ENCODE peak calls at places on chromosomes 5 and 9, in ten cellular contexts. One of them, this sample, is unnamed.

GRCh38 chr5:136133416-136134383 is 1.1 kb downstream of the SMAD5 start:
- DNase-seq in heart left ventricle: peak; percentile 51
- DNase-seq in RWPE1: peak; percentile 60
- DNase-seq in transverse colon: peak; percentile 66
- DNase-seq in adrenal gland: peak; percentile 70
- DNase-seq in stomach: peak; percentile 68
- DNase-seq in fibroblast of lung: peak; percentile 74
- DNase-seq in ovary: peak; percentile 63
- DNase-seq in right lobe of liver: peak; percentile 26
- DNase-seq in effector memory CD4-positive, alpha-beta T cell: no peak
- DNase-seq in this sample: no peak

GRCh38 chr5:137069358-137069757 is 429.8 kb downstream of the SPOCK1 start:
- DNase-seq in heart left ventricle: no peak
- DNase-seq in RWPE1: no peak
- DNase-seq in transverse colon: no peak
- DNase-seq in adrenal gland: no peak
- DNase-seq in stomach: no peak
- DNase-seq in fibroblast of lung: no peak
- DNase-seq in ovary: no peak
- DNase-seq in right lobe of liver: no peak
- DNase-seq in effector memory CD4-positive, alpha-beta T cell: no peak
- DNase-seq in this sample: no peak

GRCh38 chr5:62369039-62369438 is 34.7 kb downstream of the DIMT1 start:
- DNase-seq in heart left ventricle: no peak
- DNase-seq in RWPE1: no peak
- DNase-seq in transverse colon: no peak
- DNase-seq in adrenal gland: no peak
- DNase-seq in stomach: no peak
- DNase-seq in fibroblast of lung: no peak
- DNase-seq in ovary: no peak
- DNase-seq in right lobe of liver: no peak
- DNase-seq in effector memory CD4-positive, alpha-beta T cell: no peak
- DNase-seq in this sample: no peak

GRCh38 chr5:131997026-131997726 is 14.3 kb downstream of the ACSL6 start:
- DNase-seq in heart left ventricle: no peak
- DNase-seq in RWPE1: no peak
- DNase-seq in transverse colon: no peak
- DNase-seq in adrenal gland: no peak
- DNase-seq in stomach: no peak
- DNase-seq in fibroblast of lung: no peak
- DNase-seq in ovary: no peak
- DNase-seq in right lobe of liver: no peak
- DNase-seq in effector memory CD4-positive, alpha-beta T cell: no peak
- DNase-seq in this sample: no peak

GRCh38 chr5:57216714-57217113 is 42.9 kb downstream of the GPBP1 start:
- DNase-seq in heart left ventricle: no peak
- DNase-seq in RWPE1: peak; percentile 73
- DNase-seq in transverse colon: no peak
- DNase-seq in adrenal gland: no peak
- DNase-seq in stomach: no peak
- DNase-seq in fibroblast of lung: peak; percentile 75
- DNase-seq in ovary: no peak
- DNase-seq in right lobe of liver: no peak
- DNase-seq in effector memory CD4-positive, alpha-beta T cell: no peak
- DNase-seq in this sample: no peak

GRCh38 chr9:971901-972511 is 4.4 kb upstream of the DMRT3 start:
- DNase-seq in heart left ventricle: no peak
- DNase-seq in RWPE1: peak; percentile 32
- DNase-seq in transverse colon: peak; percentile 46
- DNase-seq in adrenal gland: no peak
- DNase-seq in stomach: no peak
- DNase-seq in fibroblast of lung: no peak
- DNase-seq in ovary: no peak
- DNase-seq in right lobe of liver: no peak
- DNase-seq in effector memory CD4-positive, alpha-beta T cell: no peak
- DNase-seq in this sample: no peak

GRCh38 chr5:137231535-137231934 is 267.6 kb downstream of the SPOCK1 start:
- DNase-seq in heart left ventricle: no peak
- DNase-seq in RWPE1: peak; percentile 42
- DNase-seq in transverse colon: no peak
- DNase-seq in adrenal gland: no peak
- DNase-seq in stomach: no peak
- DNase-seq in fibroblast of lung: no peak
- DNase-seq in ovary: no peak
- DNase-seq in right lobe of liver: no peak
- DNase-seq in effector memory CD4-positive, alpha-beta T cell: no peak
- DNase-seq in this sample: peak; percentile 94

GRCh38 chr9:86141843-86142242 is 42.5 kb upstream of the GOLM1 start:
- DNase-seq in heart left ventricle: no peak
- DNase-seq in RWPE1: no peak
- DNase-seq in transverse colon: no peak
- DNase-seq in adrenal gland: no peak
- DNase-seq in stomach: no peak
- DNase-seq in fibroblast of lung: no peak
- DNase-seq in ovary: no peak
- DNase-seq in right lobe of liver: no peak
- DNase-seq in effector memory CD4-positive, alpha-beta T cell: no peak
- DNase-seq in this sample: no peak

GRCh38 chr9:70615566-70616138 is 201.2 kb upstream of the KLF9 start:
- DNase-seq in heart left ventricle: no peak
- DNase-seq in RWPE1: no peak
- DNase-seq in transverse colon: no peak
- DNase-seq in adrenal gland: no peak
- DNase-seq in stomach: no peak
- DNase-seq in fibroblast of lung: no peak
- DNase-seq in ovary: no peak
- DNase-seq in right lobe of liver: no peak
- DNase-seq in effector memory CD4-positive, alpha-beta T cell: no peak
- DNase-seq in this sample: no peak

GRCh38 chr9:122053056-122053455 is 40.1 kb downstream of the TTLL11 start:
- DNase-seq in heart left ventricle: no peak
- DNase-seq in RWPE1: no peak
- DNase-seq in transverse colon: no peak
- DNase-seq in adrenal gland: no peak
- DNase-seq in stomach: no peak
- DNase-seq in fibroblast of lung: no peak
- DNase-seq in ovary: no peak
- DNase-seq in right lobe of liver: no peak
- DNase-seq in effector memory CD4-positive, alpha-beta T cell: no peak
- DNase-seq in this sample: no peak

GRCh38 chr5:32836176-32836575 is 125.1 kb downstream of the NPR3 start:
- DNase-seq in heart left ventricle: no peak
- DNase-seq in RWPE1: no peak
- DNase-seq in transverse colon: no peak
- DNase-seq in adrenal gland: no peak
- DNase-seq in stomach: no peak
- DNase-seq in fibroblast of lung: no peak
- DNase-seq in ovary: no peak
- DNase-seq in right lobe of liver: no peak
- DNase-seq in effector memory CD4-positive, alpha-beta T cell: no peak
- DNase-seq in this sample: no peak

GRCh38 chr9:99140685-99141314 is 35.9 kb downstream of the TGFBR1 start:
- DNase-seq in heart left ventricle: peak; percentile 39
- DNase-seq in RWPE1: peak; percentile 72
- DNase-seq in transverse colon: peak; percentile 29
- DNase-seq in adrenal gland: peak; percentile 69
- DNase-seq in stomach: no peak
- DNase-seq in fibroblast of lung: peak; percentile 76
- DNase-seq in ovary: no peak
- DNase-seq in right lobe of liver: no peak
- DNase-seq in effector memory CD4-positive, alpha-beta T cell: peak; percentile 32
- DNase-seq in this sample: no peak

DNA sequence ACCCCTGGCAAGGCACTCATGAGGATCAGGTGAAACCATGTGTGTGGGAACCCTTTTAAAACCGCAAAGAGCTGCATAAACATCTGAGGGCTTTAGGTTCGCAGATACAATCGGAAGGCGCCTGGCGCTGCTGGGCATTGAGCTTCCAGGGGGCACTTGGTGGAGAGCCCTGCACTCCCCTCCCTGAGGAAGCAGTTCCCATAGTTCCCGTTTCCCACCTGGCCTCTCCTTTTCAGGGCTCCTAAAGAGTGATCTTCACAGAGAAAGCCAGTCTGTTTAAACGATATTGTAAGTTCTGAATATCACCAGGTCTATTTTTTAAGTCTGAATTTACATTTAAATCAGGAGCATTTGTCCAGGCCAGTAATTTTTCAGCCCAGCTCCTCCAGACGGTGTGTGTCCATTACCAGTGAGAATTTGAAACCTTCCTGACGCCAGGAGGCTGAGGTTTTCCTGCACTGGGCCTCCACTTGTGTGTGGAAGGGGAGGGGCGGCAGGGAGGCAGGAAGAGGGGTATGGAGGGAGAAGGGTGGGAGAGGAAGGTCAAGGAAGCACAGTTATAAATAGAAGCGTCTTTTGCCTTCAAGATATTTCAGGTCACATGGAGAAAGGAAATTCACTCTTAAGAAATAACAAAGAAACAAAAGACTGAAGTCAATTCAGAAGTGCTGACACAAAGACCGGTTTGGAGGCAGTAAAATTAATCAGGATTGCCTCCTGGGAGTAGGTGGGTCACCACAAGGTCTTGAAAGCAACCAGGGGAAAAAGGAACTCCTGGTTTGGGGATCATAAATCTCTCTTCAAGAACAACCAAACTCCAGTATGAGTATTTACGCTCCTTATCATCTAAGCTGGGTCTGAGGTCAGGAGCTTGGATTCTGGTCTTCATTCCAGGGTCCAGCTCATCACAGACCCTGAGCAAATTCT is 14.3 kb upstream of the MGAT1 start:
- DNase-seq in heart left ventricle: peak; percentile 84
- DNase-seq in RWPE1: no peak
- DNase-seq in transverse colon: no peak
- DNase-seq in adrenal gland: no peak
- DNase-seq in stomach: no peak
- DNase-seq in fibroblast of lung: peak; percentile 47
- DNase-seq in ovary: peak; percentile 76
- DNase-seq in right lobe of liver: peak; percentile 71
- DNase-seq in effector memory CD4-positive, alpha-beta T cell: no peak
- DNase-seq in this sample: no peak
- H3K27ac ChIP-seq in heart left ventricle: peak overlapping the region; percentile 99
- H3K27ac ChIP-seq in RWPE1: no peak overlapping the region
- H3K27ac ChIP-seq in transverse colon: peak overlapping the region; percentile 44
- H3K27ac ChIP-seq in adrenal gland: peak overlapping the region; percentile 70
- H3K27ac ChIP-seq in stomach: peak overlapping the region; percentile 72
- H3K27ac ChIP-seq in fibroblast of lung: no peak overlapping the region
- H3K27ac ChIP-seq in ovary: peak overlapping the region; percentile 86
- H3K27ac ChIP-seq in right lobe of liver: peak overlapping the region; percentile 98
- H3K27ac ChIP-seq in effector memory CD4-positive, alpha-beta T cell: no peak overlapping the region
- H3K27ac ChIP-seq in this sample: no peak overlapping the region

GRCh38 chr5:107769531-107769930 is 98.8 kb upstream of the EFNA5 start:
- DNase-seq in heart left ventricle: no peak
- DNase-seq in RWPE1: no peak
- DNase-seq in transverse colon: no peak
- DNase-seq in adrenal gland: no peak
- DNase-seq in stomach: no peak
- DNase-seq in fibroblast of lung: no peak
- DNase-seq in ovary: no peak
- DNase-seq in right lobe of liver: no peak
- DNase-seq in effector memory CD4-positive, alpha-beta T cell: no peak
- DNase-seq in this sample: no peak
- H3K27ac ChIP-seq in heart left ventricle: no peak overlapping the region
- H3K27ac ChIP-seq in RWPE1: no peak overlapping the region
- H3K27ac ChIP-seq in transverse colon: no peak overlapping the region
- H3K27ac ChIP-seq in adrenal gland: no peak overlapping the region
- H3K27ac ChIP-seq in stomach: no peak overlapping the region
- H3K27ac ChIP-seq in fibroblast of lung: no peak overlapping the region
- H3K27ac ChIP-seq in ovary: no peak overlapping the region
- H3K27ac ChIP-seq in right lobe of liver: no peak overlapping the region
- H3K27ac ChIP-seq in effector memory CD4-positive, alpha-beta T cell: no peak overlapping the region
- H3K27ac ChIP-seq in this sample: no peak overlapping the region

GRCh38 chr5:142984016-142984415 is 213.8 kb downstream of the ARHGAP26 start:
- DNase-seq in heart left ventricle: no peak
- DNase-seq in RWPE1: no peak
- DNase-seq in transverse colon: no peak
- DNase-seq in adrenal gland: no peak
- DNase-seq in stomach: no peak
- DNase-seq in fibroblast of lung: no peak
- DNase-seq in ovary: no peak
- DNase-seq in right lobe of liver: no peak
- DNase-seq in effector memory CD4-positive, alpha-beta T cell: no peak
- DNase-seq in this sample: no peak

GRCh38 chr5:142981475-142981874 is 211.3 kb downstream of the ARHGAP26 start:
- DNase-seq in heart left ventricle: no peak
- DNase-seq in RWPE1: no peak
- DNase-seq in transverse colon: no peak
- DNase-seq in adrenal gland: no peak
- DNase-seq in stomach: no peak
- DNase-seq in fibroblast of lung: no peak
- DNase-seq in ovary: no peak
- DNase-seq in right lobe of liver: no peak
- DNase-seq in effector memory CD4-positive, alpha-beta T cell: no peak
- DNase-seq in this sample: no peak

GRCh38 chr5:142984525-142984924 is 214.3 kb downstream of the ARHGAP26 start:
- DNase-seq in heart left ventricle: no peak
- DNase-seq in RWPE1: no peak
- DNase-seq in transverse colon: no peak
- DNase-seq in adrenal gland: no peak
- DNase-seq in stomach: no peak
- DNase-seq in fibroblast of lung: no peak
- DNase-seq in ovary: no peak
- DNase-seq in right lobe of liver: no peak
- DNase-seq in effector memory CD4-positive, alpha-beta T cell: no peak
- DNase-seq in this sample: no peak

GRCh38 chr5:142981886-142982820 is 212.0 kb downstream of the ARHGAP26 start:
- DNase-seq in heart left ventricle: peak; percentile 88
- DNase-seq in RWPE1: peak; percentile 90
- DNase-seq in transverse colon: peak; percentile 80
- DNase-seq in adrenal gland: peak; percentile 85
- DNase-seq in stomach: peak; percentile 89
- DNase-seq in fibroblast of lung: peak; percentile 74
- DNase-seq in ovary: peak; percentile 83
- DNase-seq in right lobe of liver: peak; percentile 89
- DNase-seq in effector memory CD4-positive, alpha-beta T cell: no peak
- DNase-seq in this sample: peak; percentile 76

DNA sequence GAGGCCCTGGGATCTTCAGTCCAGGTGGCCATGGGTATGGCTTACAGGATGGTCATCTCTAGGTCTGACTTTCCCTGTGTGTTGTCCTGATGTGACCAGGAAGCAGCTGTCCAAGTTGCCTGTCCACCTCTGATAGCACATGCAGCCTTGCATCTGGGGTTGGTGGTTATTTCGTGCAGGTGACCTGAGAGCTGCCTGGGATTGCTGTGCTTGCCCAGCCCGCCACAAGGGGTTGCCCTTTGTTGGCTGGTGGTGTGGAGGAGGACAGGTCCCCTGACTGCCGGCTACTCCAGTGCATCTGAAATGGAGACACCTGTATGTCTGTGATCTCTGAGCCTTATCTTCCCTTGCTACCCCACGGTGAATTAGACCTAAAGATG is 212.6 kb downstream of the ARHGAP26 start:
- DNase-seq in heart left ventricle: no peak
- DNase-seq in RWPE1: no peak
- DNase-seq in transverse colon: no peak
- DNase-seq in adrenal gland: no peak
- DNase-seq in stomach: no peak
- DNase-seq in fibroblast of lung: no peak
- DNase-seq in ovary: no peak
- DNase-seq in right lobe of liver: no peak
- DNase-seq in effector memory CD4-positive, alpha-beta T cell: no peak
- DNase-seq in this sample: no peak
- H3K27ac ChIP-seq in heart left ventricle: peak overlapping the region; percentile 69
- H3K27ac ChIP-seq in RWPE1: peak overlapping the region; percentile 87
- H3K27ac ChIP-seq in transverse colon: peak overlapping the region; percentile 64
- H3K27ac ChIP-seq in adrenal gland: no peak overlapping the region
- H3K27ac ChIP-seq in stomach: peak overlapping the region; percentile 61
- H3K27ac ChIP-seq in fibroblast of lung: peak overlapping the region; percentile 68
- H3K27ac ChIP-seq in ovary: no peak overlapping the region
- H3K27ac ChIP-seq in right lobe of liver: peak overlapping the region; percentile 15
- H3K27ac ChIP-seq in effector memory CD4-positive, alpha-beta T cell: no peak overlapping the region
- H3K27ac ChIP-seq in this sample: peak overlapping the region; percentile 96

GRCh38 chr5:1050449-1051365 is 42.1 kb downstream of the NKD2 start:
- DNase-seq in heart left ventricle: no peak
- DNase-seq in RWPE1: no peak
- DNase-seq in transverse colon: no peak
- DNase-seq in adrenal gland: peak; percentile 72
- DNase-seq in stomach: no peak
- DNase-seq in fibroblast of lung: no peak
- DNase-seq in ovary: no peak
- DNase-seq in right lobe of liver: peak; percentile 16
- DNase-seq in effector memory CD4-positive, alpha-beta T cell: no peak
- DNase-seq in this sample: no peak
- H3K27ac ChIP-seq in heart left ventricle: peak overlapping the region; percentile 27
- H3K27ac ChIP-seq in RWPE1: peak overlapping the region; percentile 36
- H3K27ac ChIP-seq in transverse colon: no peak overlapping the region
- H3K27ac ChIP-seq in adrenal gland: no peak overlapping the region
- H3K27ac ChIP-seq in stomach: no peak overlapping the region
- H3K27ac ChIP-seq in fibroblast of lung: no peak overlapping the region
- H3K27ac ChIP-seq in ovary: no peak overlapping the region
- H3K27ac ChIP-seq in right lobe of liver: no peak overlapping the region
- H3K27ac ChIP-seq in effector memory CD4-positive, alpha-beta T cell: no peak overlapping the region
- H3K27ac ChIP-seq in this sample: no peak overlapping the region